ENCODE peak calls at places on chromosome 18, in eight cellular contexts. W is GM23338, C is HL-60, K is SK-N-SH, H is endothelial cell of umbilical vein, O is sigmoid colon, Z is transverse colon, R is Panc1. D is an unnamed sample.

GRCh38 chr18:21146016-21146415 is 34.4 kb upstream of the ROCK1 start:
- DNase-seq in W (no peak), C (no peak), K (no peak), H (no peak), O (no peak), Z (no peak), R (no peak), D (no peak)

GRCh38 chr18:8450013-8450412 is 159.2 kb upstream of the RAB12 start:
- DNase-seq in W (peak; percentile 86), C (no peak), K (no peak), H (no peak), O (no peak), Z (no peak), R (no peak), D (no peak)

GRCh38 chr18:38256366-38256765 is 690.8 kb upstream of the CELF4 start:
- DNase-seq in W (no peak), C (no peak), K (no peak), H (no peak), O (no peak), Z (no peak), R (no peak), D (no peak)

GRCh38 chr18:75456277-75456676 is 28.8 kb upstream of the SMIM21 start:
- DNase-seq in W (peak; percentile 30), C (no peak), K (no peak), H (no peak), O (no peak), Z (no peak), R (no peak), D (no peak)

GRCh38 chr18:26813043-26813442 is 52.5 kb downstream of the AQP4 start:
- DNase-seq in W (peak; percentile 80), C (peak; percentile 44), K (peak; percentile 50), H (no peak), O (no peak), Z (peak; percentile 37), R (peak; percentile 46), D (no peak)

GRCh38 chr18:3238742-3239141 is 8.9 kb upstream of the MYL12A start:
- DNase-seq in W (no peak), C (no peak), K (no peak), H (no peak), O (no peak), Z (no peak), R (no peak), D (no peak)

GRCh38 chr18:53689886-53690285 is 534.6 kb downstream of the MBD2 start:
- DNase-seq in W (no peak), C (no peak), K (peak; percentile 3), H (no peak), O (no peak), Z (no peak), R (no peak), D (no peak)

GRCh38 chr18:8669571-8669970 is 35.8 kb upstream of the MTCL1 start:
- DNase-seq in W (no peak), C (no peak), K (no peak), H (peak; percentile 22), O (no peak), Z (no peak), R (no peak), D (no peak)

GRCh38 chr18:4806342-4806741 is 351.2 kb upstream of the DLGAP1 start:
- DNase-seq in W (no peak), C (no peak), K (no peak), H (no peak), O (no peak), Z (no peak), R (no peak), D (no peak)

GRCh38 chr18:29644276-29644675 is 1398.3 kb downstream of the DSC3 start:
- DNase-seq in W (no peak), C (no peak), K (no peak), H (no peak), O (no peak), Z (no peak), R (no peak), D (no peak)

GRCh38 chr18:52670903-52671302 is 330.9 kb downstream of the DCC start:
- DNase-seq in W (peak; percentile 36), C (peak; percentile 13), K (peak; percentile 37), H (no peak), O (no peak), Z (no peak), R (no peak), D (no peak)

GRCh38 chr18:3852321-3852720 is 402.3 kb downstream of the TGIF1 start:
- DNase-seq in W (peak; percentile 63), C (no peak), K (no peak), H (no peak), O (no peak), Z (no peak), R (no peak), D (no peak)

GRCh38 chr18:45634454-45634853 is 19.2 kb downstream of the SLC14A2 start:
- DNase-seq in W (no peak), C (no peak), K (no peak), H (no peak), O (no peak), Z (no peak), R (no peak), D (no peak)

GRCh38 chr18:45638544-45638943 is 23.3 kb downstream of the SLC14A2 start:
- DNase-seq in W (no peak), C (no peak), K (no peak), H (no peak), O (no peak), Z (no peak), R (no peak), D (no peak)

GRCh38 chr18:45639424-45639823 is 24.1 kb downstream of the SLC14A2 start:
- DNase-seq in W (no peak), C (no peak), K (no peak), H (no peak), O (no peak), Z (no peak), R (no peak), D (no peak)

GRCh38 chr18:45637546-45638327 is 22.5 kb downstream of the SLC14A2 start:
- DNase-seq in W (no peak), C (peak; percentile 55), K (no peak), H (no peak), O (no peak), Z (no peak), R (no peak), D (no peak)

GRCh38 chr18:45636110-45636509 is 20.8 kb downstream of the SLC14A2 start:
- DNase-seq in W (no peak), C (no peak), K (no peak), H (no peak), O (no peak), Z (no peak), R (no peak), D (no peak)
- TF ChIP-seq POLR2AphosphoS5 in W (no peak), C (no peak), K (no peak), H (no peak), O (no peak), Z (no peak), R (no peak), D (no peak)

GRCh38 chr18:63216911-63217311 is 102.7 kb downstream of the BCL2 start:
- DNase-seq in W (no peak), C (no peak), K (no peak), H (no peak), O (no peak), Z (no peak), R (no peak), D (no peak)
- H3K27ac ChIP-seq in W (no peak overlapping the region), C (no peak overlapping the region), K (no peak overlapping the region), H (no peak overlapping the region), O (no peak overlapping the region), Z (peak overlapping the region; percentile 32), R (no peak overlapping the region), D (peak overlapping the region; percentile 55)

DNA sequence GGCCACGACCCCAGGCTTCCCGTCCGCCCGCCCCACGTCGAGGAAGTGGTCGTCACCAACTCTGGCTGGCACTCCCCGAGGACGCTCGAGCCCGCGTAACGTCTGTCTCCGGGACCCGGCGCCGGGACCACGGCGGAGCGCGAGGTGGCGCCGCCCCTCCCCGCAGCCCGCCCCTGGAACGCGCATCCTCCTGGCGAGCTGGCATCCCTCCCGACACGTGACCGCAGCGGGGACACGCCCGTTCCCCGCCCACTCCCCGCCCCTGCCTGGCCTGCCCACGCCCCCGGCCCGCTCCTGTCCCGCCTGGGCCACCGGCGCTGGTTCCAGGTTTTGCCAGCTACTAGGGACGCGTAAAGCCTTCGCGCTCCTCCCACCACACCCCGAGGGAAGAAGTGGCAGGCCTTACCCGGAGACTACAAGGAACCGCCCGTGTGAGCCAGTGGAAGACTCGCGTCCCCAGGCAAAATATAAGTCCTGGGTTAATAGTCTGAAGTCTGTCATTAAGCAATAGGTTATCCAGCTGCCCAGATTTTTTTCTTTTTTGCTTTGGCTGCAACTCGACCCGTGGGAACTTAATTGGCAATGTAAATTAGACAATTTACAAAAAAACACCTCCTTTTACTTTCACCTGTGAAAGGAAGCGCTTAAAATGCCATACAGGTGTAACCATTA is at the start of gene OSBPL1A:
- DNase-seq in W (peak; percentile 99), C (peak; percentile 99), K (peak; percentile 99), H (peak; percentile 95), O (peak; percentile 98), Z (peak; percentile 96), R (peak; percentile 39), D (peak; percentile 97)
- TF ChIP-seq POLR2AphosphoS5 in W (peak; percentile 76), C (peak; percentile 88), K (peak; percentile 59), H (peak; percentile 86), O (peak; percentile 81), Z (peak; percentile 65), R (peak; percentile 81), D (peak; percentile 68)

GRCh38 chr18:48934400-48934707 is 16.4 kb downstream of the SMAD7 start:
- DNase-seq in W (no peak), C (peak; percentile 59), K (no peak), H (no peak), O (no peak), Z (no peak), R (no peak), D (no peak)

GRCh38 chr18:48932822-48933510 is 17.8 kb downstream of the SMAD7 start:
- DNase-seq in W (no peak), C (peak; percentile 89), K (no peak), H (peak; percentile 29), O (no peak), Z (no peak), R (no peak), D (no peak)

GRCh38 chr18:48932462-48932818 is 18.3 kb downstream of the SMAD7 start:
- DNase-seq in W (no peak), C (no peak), K (no peak), H (no peak), O (no peak), Z (no peak), R (no peak), D (no peak)

GRCh38 chr18:48934708-48935432 is 15.9 kb downstream of the SMAD7 start:
- DNase-seq in W (no peak), C (peak; percentile 72), K (no peak), H (peak; percentile 49), O (peak; percentile 80), Z (peak; percentile 65), R (no peak), D (peak; percentile 67)

DNA sequence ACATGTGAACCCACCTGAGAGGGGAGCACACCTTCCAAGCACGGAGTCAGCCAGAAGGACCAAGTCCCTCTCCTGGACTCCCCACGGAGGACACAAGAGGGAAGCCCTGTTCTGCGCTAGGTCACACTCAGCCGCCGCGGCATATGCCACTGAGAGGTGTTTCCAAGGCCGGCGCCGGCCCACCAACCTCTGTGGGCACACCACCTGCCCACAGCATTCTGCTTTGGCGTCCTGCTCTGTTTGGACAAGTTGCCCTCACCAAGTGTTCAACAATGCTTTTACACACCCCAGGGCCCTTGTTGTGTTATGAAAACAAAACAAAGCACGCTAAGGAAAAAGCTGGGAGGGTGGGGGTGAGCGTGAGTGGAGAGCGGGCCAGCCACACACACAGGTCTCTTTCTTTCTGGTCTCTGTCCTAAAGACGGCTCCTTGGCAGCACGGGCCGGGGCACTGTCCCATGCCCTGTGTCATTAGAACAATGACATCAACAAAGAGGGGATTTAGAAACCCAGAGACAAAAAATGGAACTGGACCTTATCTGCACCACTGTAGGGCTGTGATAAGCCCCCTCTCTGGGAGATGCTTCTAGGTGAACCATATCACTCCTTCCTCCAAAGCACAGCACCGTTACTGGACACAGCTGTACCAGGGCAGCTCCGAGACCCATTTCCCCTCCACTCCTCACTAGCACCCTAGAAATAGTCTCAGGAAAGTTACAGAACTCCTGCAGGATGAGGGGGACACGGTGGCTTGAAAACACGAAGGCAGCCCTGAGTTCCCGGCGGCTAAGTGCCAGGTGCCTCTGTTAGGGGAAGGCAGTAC is 17.0 kb downstream of the SMAD7 start:
- DNase-seq in W (no peak), C (peak; percentile 35), K (no peak), H (peak; percentile 63), O (no peak), Z (no peak), R (no peak), D (no peak)
- H3K27ac ChIP-seq in W (peak overlapping the region; percentile 80), C (peak overlapping the region; percentile 90), K (peak overlapping the region; percentile 93), H (peak overlapping the region; percentile 67), O (peak overlapping the region; percentile 88), Z (peak overlapping the region; percentile 91), R (peak overlapping the region; percentile 99), D (peak overlapping the region; percentile 88)